ENCODE peak calls at places on chromosomes 7 and 10, in seven cellular contexts. Z is spleen, T is HepG2, A is suprapubic skin, X is stomach, U is vagina, J is GM12878. W is an unnamed sample.
A peak's percentile ranks its signal among the peaks of the same experiment; 100 is the strongest.

GRCh38 chr7:134834689-134835462 is 55.4 kb downstream of the CALD1 start:
- DNase-seq in Z (no peak), T (peak; percentile 59), A (no peak), X (no peak), U (no peak), J (no peak), W (no peak)

GRCh38 chr7:130221341-130221740 is 13.7 kb downstream of the SSMEM1 start:
- DNase-seq in Z (no peak), T (no peak), A (no peak), X (no peak), U (no peak), J (no peak), W (no peak)

GRCh38 chr7:18468794-18469193 is 26.8 kb upstream of the HDAC9 start:
- DNase-seq in Z (no peak), T (no peak), A (no peak), X (no peak), U (no peak), J (no peak), W (no peak)

GRCh38 chr7:90946711-90947501 is 317.3 kb upstream of the FZD1 start:
- DNase-seq in Z (no peak), T (no peak), A (no peak), X (no peak), U (no peak), J (no peak), W (no peak)

GRCh38 chr10:59236064-59236697 is 59.7 kb downstream of the PHYHIPL start:
- DNase-seq in Z (no peak), T (no peak), A (no peak), X (no peak), U (no peak), J (no peak), W (no peak)

GRCh38 chr10:45181483-45181882 is 133.9 kb downstream of the OR13A1 start:
- DNase-seq in Z (no peak), T (no peak), A (peak; percentile 73), X (no peak), U (no peak), J (no peak), W (no peak)

GRCh38 chr7:50953820-50954219 is 171.1 kb upstream of the GRB10 start:
- DNase-seq in Z (no peak), T (peak; percentile 14), A (no peak), X (no peak), U (peak; percentile 64), J (no peak), W (no peak)

GRCh38 chr10:88994034-88994433 is 3.4 kb downstream of the FAS start:
- DNase-seq in Z (no peak), T (no peak), A (no peak), X (no peak), U (no peak), J (peak; percentile 51), W (no peak)

GRCh38 chr10:58264780-58265179 is 2.9 kb downstream of the IPMK start:
- DNase-seq in Z (no peak), T (no peak), A (no peak), X (no peak), U (no peak), J (no peak), W (no peak)

GRCh38 chr10:103676058-103676785 is 179.2 kb downstream of the SH3PXD2A start:
- DNase-seq in Z (no peak), T (no peak), A (peak; percentile 93), X (no peak), U (no peak), J (no peak), W (no peak)

GRCh38 chr10:93652857-93653256 is 40.5 kb downstream of the PDE6C start:
- DNase-seq in Z (no peak), T (no peak), A (no peak), X (no peak), U (no peak), J (no peak), W (no peak)

GRCh38 chr10:117987242-117987909 is 59.4 kb downstream of the RAB11FIP2 start:
- DNase-seq in Z (no peak), T (no peak), A (no peak), X (no peak), U (no peak), J (no peak), W (no peak)

GRCh38 chr7:94182066-94182465 is 177.9 kb upstream of the BET1 start:
- DNase-seq in Z (no peak), T (no peak), A (no peak), X (no peak), U (no peak), J (no peak), W (no peak)

GRCh38 chr10:66925896-66926719 is at the start of gene LRRTM3:
- DNase-seq in Z (no peak), T (peak; percentile 56), A (no peak), X (peak; percentile 44), U (no peak), J (peak; percentile 20), W (peak; percentile 34)

GRCh38 chr10:71285180-71285545 is 33.9 kb upstream of the SLC29A3 start:
- DNase-seq in Z (no peak), T (peak; percentile 28), A (no peak), X (peak; percentile 44), U (no peak), J (no peak), W (peak; percentile 39)

GRCh38 chr7:111527545-111527944 is 34.7 kb downstream of the IMMP2L start:
- DNase-seq in Z (no peak), T (no peak), A (no peak), X (no peak), U (no peak), J (peak; percentile 40), W (no peak)

GRCh38 chr7:122883049-122883670 is 3.1 kb downstream of the CADPS2 start:
- DNase-seq in Z (no peak), T (no peak), A (no peak), X (no peak), U (no peak), J (no peak), W (no peak)

GRCh38 chr7:5646846-5647245 is 134.6 kb downstream of the RNF216 start:
- DNase-seq in Z (no peak), T (no peak), A (no peak), X (no peak), U (no peak), J (no peak), W (no peak)

GRCh38 chr7:4861227-4861626 is 603 bp downstream of the PAPOLB start:
- DNase-seq in Z (no peak), T (no peak), A (no peak), X (no peak), U (no peak), J (no peak), W (no peak)

GRCh38 chr7:2626498-2627117 is 5.2 kb upstream of the TTYH3 start:
- DNase-seq in Z (no peak), T (no peak), A (no peak), X (no peak), U (no peak), J (no peak), W (no peak)

DNA sequence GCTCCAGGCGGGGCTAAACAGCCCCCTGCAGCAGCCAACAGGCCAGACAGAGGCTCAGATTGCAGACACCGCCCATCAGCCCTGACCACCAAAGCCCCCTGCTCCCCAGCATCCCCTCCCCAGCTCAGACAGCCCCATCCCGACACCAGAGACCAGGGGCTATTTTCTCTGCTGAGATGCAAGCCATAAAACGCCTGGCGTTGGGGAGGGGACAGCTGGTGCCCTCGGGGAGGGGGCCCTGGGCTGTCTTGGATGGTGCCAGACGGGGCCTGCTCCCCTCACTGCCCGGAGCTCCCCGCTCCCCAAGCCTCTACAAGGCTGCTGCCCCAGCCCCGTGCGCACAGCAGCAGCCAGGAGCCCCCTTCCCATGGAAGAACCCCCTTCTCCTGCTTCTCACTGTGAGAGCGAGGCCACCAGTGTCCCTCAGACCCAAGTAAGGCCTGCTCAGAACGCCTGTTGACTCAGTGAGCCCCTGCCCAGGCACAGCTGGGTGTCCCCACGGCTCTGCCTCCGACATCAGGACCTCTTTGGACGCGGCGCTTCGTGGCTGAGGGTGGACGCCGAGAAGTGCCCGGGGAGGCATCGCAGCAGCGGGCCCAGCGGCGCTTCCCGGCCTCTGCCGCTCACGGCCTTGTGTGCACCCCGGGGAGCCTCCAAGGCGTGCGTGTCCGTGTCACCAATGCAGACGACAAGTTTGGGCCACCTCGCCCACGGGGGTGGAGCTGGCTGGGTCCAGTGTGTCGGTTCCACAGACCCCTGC is 32.0 kb downstream of the GET4 start:
- DNase-seq in Z (no peak), T (no peak), A (no peak), X (no peak), U (no peak), J (no peak), W (no peak)
- H3K4me3 ChIP-seq in Z (peak overlapping the region; percentile 44), T (no peak overlapping the region), A (peak overlapping the region; percentile 41), X (peak overlapping the region; percentile 43), U (no peak overlapping the region), J (no peak overlapping the region), W (no peak overlapping the region)

DNA sequence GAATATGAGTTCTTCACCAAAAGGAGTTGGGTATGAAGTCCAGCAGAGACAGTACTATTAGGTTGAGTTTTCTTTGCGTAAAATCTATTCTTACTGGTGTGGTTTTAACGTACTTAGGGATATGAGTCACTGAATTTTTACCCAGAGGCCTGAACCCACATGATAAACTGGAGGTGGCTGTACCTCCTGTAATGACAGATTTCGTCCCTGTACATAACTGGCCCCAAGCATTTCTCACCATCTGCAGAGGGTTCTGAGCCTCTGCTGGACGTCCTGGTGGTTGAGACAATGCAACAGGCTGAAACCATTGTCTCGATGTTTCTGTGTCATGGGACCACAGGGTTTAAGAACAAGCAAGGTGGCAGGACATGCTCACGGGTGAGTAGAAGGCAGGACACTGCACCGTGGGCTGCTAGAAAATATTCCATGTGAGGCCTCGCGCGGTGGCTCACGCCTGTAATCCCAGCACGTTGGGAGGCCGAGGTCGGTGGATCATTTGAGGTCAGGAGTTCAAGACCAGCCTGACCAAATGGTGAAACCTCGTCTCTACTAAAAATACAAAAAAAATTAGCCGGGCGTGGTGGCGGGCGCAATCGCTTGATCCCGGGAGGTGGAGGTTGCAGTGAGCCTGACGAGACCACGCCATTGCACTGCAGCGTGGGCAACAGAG is 233.9 kb downstream of the DNAJB6 start:
- DNase-seq in Z (peak; percentile 51), T (no peak), A (no peak), X (no peak), U (no peak), J (no peak), W (no peak)
- TF ChIP-seq POLR2A in Z (no peak), T (no peak), A (no peak), X (no peak), U (no peak), J (no peak), W (no peak)

GRCh38 chr7:101137651-101138148 is 10.8 kb downstream of the SERPINE1 start:
- DNase-seq in Z (no peak), T (no peak), A (no peak), X (no peak), U (no peak), J (no peak), W (no peak)
- TF ChIP-seq POLR2AphosphoS5 in Z (no peak), T (peak; percentile 42), A (no peak), X (no peak), U (no peak), J (no peak), W (no peak)

DNA sequence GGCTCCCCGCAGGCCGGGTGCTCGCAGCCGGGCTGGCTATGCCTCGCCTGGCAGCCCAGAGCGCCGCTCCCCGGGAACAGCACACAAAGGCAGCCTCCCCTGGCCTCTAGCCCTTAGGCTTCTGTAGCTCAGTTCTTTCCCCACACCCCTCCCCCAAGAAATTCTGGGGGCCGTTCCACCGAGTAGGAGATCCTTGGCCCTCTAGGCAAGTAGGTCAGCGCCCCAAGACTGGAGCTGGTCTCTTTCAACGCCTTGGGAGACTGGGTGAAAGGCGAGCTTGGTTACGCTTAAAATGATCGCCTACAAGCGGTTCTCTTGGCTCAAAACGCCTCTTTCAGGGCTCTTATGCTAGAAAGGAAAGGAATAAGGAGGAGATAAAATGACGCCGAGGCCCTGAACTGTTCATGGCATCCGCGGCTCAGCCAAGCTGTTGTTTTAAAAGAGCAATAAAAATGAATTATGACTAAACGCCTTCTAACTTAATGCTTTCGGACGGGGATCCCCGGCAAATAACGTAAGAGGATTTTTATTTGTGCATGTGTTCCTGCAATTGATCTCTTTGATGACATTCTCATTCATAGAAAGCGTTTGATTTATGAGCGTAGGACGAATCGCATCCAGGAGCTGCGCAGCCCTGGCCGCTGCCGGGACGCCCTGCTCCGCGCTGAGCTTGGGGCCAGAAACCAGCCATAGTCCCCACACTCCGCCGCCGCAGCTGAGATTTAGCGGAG is 2.9 kb upstream of the HOXA1 start:
- DNase-seq in Z (no peak), T (no peak), A (no peak), X (no peak), U (no peak), J (no peak), W (peak; percentile 73)
- H3K4me3 ChIP-seq in Z (peak overlapping the region; percentile 96), T (no peak overlapping the region), A (peak overlapping the region; percentile 64), X (peak overlapping the region; percentile 81), U (peak overlapping the region; percentile 24), J (no peak overlapping the region), W (peak overlapping the region; percentile 66)